ENCODE peak calls at places on chromosomes 12 and 14, in five cellular contexts. F is uterus, E is psoas muscle, V is foreskin fibroblast, X is GM12865. S is an unnamed sample.

GRCh38 chr12:25716842-25717241 is 163.8 kb upstream of the LMNTD1 start:
- DNase-seq in F (no peak), V (peak), X (no peak), E (no peak), S (no peak)

GRCh38 chr12:64404470-64405446 is 566 bp downstream of the XPOT start:
- DNase-seq in E (no peak), X (peak), V (peak), F (peak), S (peak)

GRCh38 chr14:22418631-22419030 is 170.4 kb downstream of the DAD1 start:
- DNase-seq in X (peak), E (no peak), V (no peak), F (no peak), S (no peak)

GRCh38 chr12:3727877-3728632 is 24.9 kb downstream of the CRACR2A start:
- DNase-seq in F (no peak), V (no peak), X (peak), E (no peak), S (no peak)

GRCh38 chr12:49972641-49973360 is at the start of gene AQP6:
- DNase-seq in E (no peak), X (no peak), F (no peak), V (no peak), S (no peak)

GRCh38 chr12:22828059-22828458 is 203.1 kb downstream of the ETNK1 start:
- DNase-seq in E (no peak), V (no peak), X (peak), F (no peak), S (no peak)

GRCh38 chr12:116534341-116535121 is 24.6 kb upstream of the MAP1LC3B2 start:
- DNase-seq in V (no peak), X (no peak), F (peak), E (no peak), S (no peak)

GRCh38 chr14:89276424-89276975 is 140.5 kb downstream of the FOXN3 start:
- DNase-seq in X (peak), V (no peak), E (no peak), F (no peak), S (no peak)

GRCh38 chr14:60196291-60196690 is 31.1 kb upstream of the DHRS7 start:
- DNase-seq in X (no peak), F (no peak), V (no peak), E (no peak), S (no peak)

GRCh38 chr14:66403183-66403582 is 83.0 kb upstream of the CCDC196 start:
- DNase-seq in X (peak), E (no peak), V (peak), F (no peak), S (peak)

GRCh38 chr12:71134405-71134804 is 23.4 kb downstream of the TSPAN8 start:
- DNase-seq in V (no peak), E (no peak), X (no peak), F (no peak), S (no peak)

GRCh38 chr12:47741340-47741703 is 16.0 kb upstream of the ENDOU start:
- DNase-seq in F (peak), X (peak), E (peak), V (no peak), S (no peak)

GRCh38 chr12:103800252-103800771 is 40.7 kb downstream of the NT5DC3 start:
- DNase-seq in V (peak), E (peak), X (no peak), F (peak), S (peak)

GRCh38 chr12:3231399-3231876 is 154.3 kb downstream of the TSPAN9 start:
- DNase-seq in E (peak), X (no peak), V (no peak), F (no peak), S (no peak)

GRCh38 chr12:1661553-1662335 is 29.1 kb upstream of the ADIPOR2 start:
- DNase-seq in X (peak), E (peak), V (peak), F (peak), S (peak)

GRCh38 chr12:9240776-9241175 is 32.6 kb upstream of the PZP start:
- DNase-seq in F (no peak), E (no peak), X (no peak), V (no peak), S (no peak)

GRCh38 chr14:102909911-102910310 is 12.6 kb upstream of the AMN start:
- DNase-seq in V (no peak), F (no peak), E (no peak), X (no peak), S (no peak)

GRCh38 chr12:115185529-115185928 is 501.6 kb upstream of the TBX3 start:
- DNase-seq in X (no peak), F (no peak), V (peak), E (no peak), S (no peak)

GRCh38 chr12:93198086-93198485 is 179.6 kb upstream of the NUDT4 start:
- DNase-seq in E (peak), X (no peak), V (peak), F (peak), S (peak)

GRCh38 chr14:63692309-63693020 is 35.4 kb downstream of the SGPP1 start:
- DNase-seq in V (no peak), X (no peak), E (no peak), F (no peak), S (no peak)

GRCh38 chr14:99320621-99321235 is 48.7 kb upstream of the BCL11B start:
- DNase-seq in X (no peak), E (no peak), F (no peak), V (no peak), S (no peak)

GRCh38 chr14:106286697-106287290 is 760.4 kb downstream of the TMEM121 start:
- DNase-seq in X (peak), V (no peak), E (no peak), F (no peak), S (no peak)

GRCh38 chr12:27732281-27732680 is 21.6 kb downstream of the MRPS35 start:
- DNase-seq in F (no peak), E (no peak), X (peak), V (no peak), S (no peak)

GRCh38 chr14:23055147-23055550 is 2.2 kb downstream of the CDH24 start:
- DNase-seq in F (no peak), E (no peak), V (no peak), X (no peak), S (no peak)

GRCh38 chr14:86802726-86803125 is 1190.3 kb downstream of the GALC start:
- DNase-seq in E (no peak), V (no peak), X (no peak), F (no peak), S (no peak)

GRCh38 chr12:128804762-128805161 is 19.0 kb downstream of the SLC15A4 start:
- DNase-seq in F (no peak), V (no peak), X (no peak), E (no peak), S (no peak)

GRCh38 chr14:57122129-57122528 is 146.6 kb downstream of the EXOC5 start:
- DNase-seq in F (no peak), E (no peak), V (no peak), X (no peak), S (no peak)

GRCh38 chr12:6097384-6097783 is 27.1 kb downstream of the VWF start:
- DNase-seq in X (no peak), F (no peak), E (no peak), V (peak), S (no peak)

GRCh38 chr12:47820631-47821345 is 1.1 kb upstream of the HDAC7 start:
- DNase-seq in X (no peak), V (peak), E (peak), F (peak), S (peak)

GRCh38 chr14:20278414-20278813 is 27.3 kb downstream of the TTC5 start:
- DNase-seq in X (no peak), V (no peak), F (no peak), E (no peak), S (no peak)

GRCh38 chr14:103103461-103104388 is 9.2 kb downstream of the EXOC3L4 start:
- DNase-seq in E (peak), X (peak), F (no peak), V (no peak), S (peak)

GRCh38 chr14:75800792-75801191 is 139.7 kb downstream of the TTLL5 start:
- DNase-seq in E (no peak), F (no peak), V (no peak), X (no peak), S (no peak)

GRCh38 chr14:86712176-86712575 is 1182.2 kb downstream of the FLRT2 start:
- DNase-seq in E (no peak), F (no peak), X (no peak), V (no peak), S (no peak)

GRCh38 chr12:28958553-28959195 is 190.4 kb upstream of the FAR2 start:
- DNase-seq in X (no peak), V (peak), F (no peak), E (no peak), S (no peak)

GRCh38 chr12:28961948-28962384 is 187.1 kb upstream of the FAR2 start:
- DNase-seq in X (no peak), E (no peak), V (no peak), F (no peak), S (no peak)

GRCh38 chr12:28966049-28966778 is 182.9 kb upstream of the FAR2 start:
- DNase-seq in E (no peak), V (no peak), X (no peak), F (peak), S (no peak)

GRCh38 chr12:28967426-28967825 is 181.7 kb upstream of the FAR2 start:
- DNase-seq in F (no peak), V (no peak), E (no peak), X (no peak), S (no peak)

GRCh38 chr12:28963554-28963953 is 185.5 kb upstream of the FAR2 start:
- DNase-seq in E (no peak), X (peak), F (no peak), V (peak), S (no peak)
- TF ChIP-seq CTCF in E (no peak), X (peak), F (peak), V (peak), S (peak)

DNA sequence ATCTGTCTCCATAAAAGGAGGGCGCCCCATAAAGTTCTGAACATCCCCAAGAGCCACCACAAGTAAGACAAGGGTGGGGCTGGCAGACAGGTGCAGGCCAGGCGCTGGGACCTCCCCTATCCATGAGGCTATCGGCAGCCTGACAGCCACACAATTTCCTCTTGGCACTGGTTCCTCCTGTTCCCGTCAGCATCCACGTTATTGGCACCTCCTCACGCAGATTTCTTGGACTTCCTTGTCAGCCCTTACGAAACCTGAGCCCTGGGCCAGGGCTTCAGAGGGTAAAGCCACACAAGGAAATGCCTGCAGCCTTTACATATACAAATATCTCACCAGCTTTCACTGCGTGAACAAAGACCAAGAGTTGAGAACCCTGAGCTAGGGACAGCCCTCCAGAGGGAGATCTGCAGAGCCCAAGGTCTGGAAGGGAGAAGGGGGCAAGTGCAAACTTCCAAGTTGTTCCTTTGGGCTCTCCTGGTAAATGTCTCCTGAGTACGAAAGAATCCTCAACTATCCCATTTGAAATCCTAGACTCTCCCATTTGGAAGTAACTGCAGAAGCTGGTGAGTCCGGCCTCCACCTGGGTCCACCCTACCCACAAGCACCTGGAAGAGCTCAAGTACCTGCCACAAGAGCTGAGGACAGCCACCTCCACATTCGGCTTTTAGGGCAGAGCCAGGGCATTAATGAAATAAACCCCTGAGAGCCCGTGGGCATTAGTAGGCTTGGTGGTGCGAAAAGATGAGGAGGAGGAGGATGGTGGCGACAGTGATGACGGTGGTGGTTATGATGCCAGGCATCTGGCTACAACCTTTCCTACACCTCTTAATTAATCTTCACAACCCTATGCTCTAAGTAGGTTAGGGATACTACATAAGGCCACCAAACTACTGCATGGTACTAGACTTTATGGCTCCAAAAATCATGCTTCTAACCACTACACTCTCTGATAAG is 5.5 kb upstream of the TC2N start:
- DNase-seq in F (peak), E (peak), X (peak), V (peak), S (peak)
- H3K4me3 ChIP-seq in F (no peak), E (no peak), X (no peak), V (no peak), S (no peak)

DNA sequence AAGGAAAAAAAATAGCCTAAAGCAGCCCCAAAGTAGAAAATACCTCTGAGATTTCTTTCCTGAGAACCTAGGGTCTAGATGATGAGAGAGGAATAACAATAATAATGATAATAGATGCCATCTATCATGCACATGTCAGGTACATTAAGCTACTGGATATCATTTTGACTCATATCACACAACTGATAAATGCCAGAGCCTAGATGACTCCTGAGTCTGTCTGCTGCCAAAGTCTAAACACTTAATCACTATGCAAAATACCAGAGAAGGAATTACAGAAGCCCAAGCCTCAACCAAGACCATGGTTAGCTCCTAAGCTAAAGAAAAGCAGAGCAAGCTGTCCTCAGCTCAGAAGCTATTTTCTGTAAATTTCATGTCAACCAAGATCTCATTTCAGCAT is 520.3 kb upstream of the TMPO start:
- DNase-seq in F (no peak), V (no peak), E (no peak), X (no peak), S (no peak)
- TF ChIP-seq CTCF in F (no peak), V (no peak), E (no peak), X (no peak), S (no peak)

DNA sequence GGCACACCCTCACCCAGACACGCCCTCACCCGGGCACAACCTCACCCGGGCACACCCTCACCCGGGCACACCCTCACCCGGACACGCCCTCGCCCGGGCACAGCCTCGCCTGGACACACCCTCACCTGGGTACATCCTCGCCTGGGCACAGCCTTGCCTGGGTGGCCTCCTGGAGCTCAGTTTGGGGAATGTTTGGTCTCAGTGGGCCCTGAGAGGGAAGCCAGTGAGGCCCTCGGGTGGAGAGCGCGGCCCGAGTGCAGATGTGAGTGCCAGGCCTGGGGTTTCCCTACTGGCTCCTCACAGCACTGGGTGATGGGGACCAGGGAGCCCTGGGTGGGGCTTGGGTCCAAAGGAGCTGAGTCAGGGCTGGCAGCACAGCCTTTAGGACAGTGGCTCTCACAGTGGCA is 23.8 kb downstream of the GALNT9 start:
- DNase-seq in V (no peak), X (no peak), E (peak), F (no peak), S (no peak)
- H3K4me3 ChIP-seq in V (no peak), X (no peak), E (no peak), F (no peak), S (no peak)

DNA sequence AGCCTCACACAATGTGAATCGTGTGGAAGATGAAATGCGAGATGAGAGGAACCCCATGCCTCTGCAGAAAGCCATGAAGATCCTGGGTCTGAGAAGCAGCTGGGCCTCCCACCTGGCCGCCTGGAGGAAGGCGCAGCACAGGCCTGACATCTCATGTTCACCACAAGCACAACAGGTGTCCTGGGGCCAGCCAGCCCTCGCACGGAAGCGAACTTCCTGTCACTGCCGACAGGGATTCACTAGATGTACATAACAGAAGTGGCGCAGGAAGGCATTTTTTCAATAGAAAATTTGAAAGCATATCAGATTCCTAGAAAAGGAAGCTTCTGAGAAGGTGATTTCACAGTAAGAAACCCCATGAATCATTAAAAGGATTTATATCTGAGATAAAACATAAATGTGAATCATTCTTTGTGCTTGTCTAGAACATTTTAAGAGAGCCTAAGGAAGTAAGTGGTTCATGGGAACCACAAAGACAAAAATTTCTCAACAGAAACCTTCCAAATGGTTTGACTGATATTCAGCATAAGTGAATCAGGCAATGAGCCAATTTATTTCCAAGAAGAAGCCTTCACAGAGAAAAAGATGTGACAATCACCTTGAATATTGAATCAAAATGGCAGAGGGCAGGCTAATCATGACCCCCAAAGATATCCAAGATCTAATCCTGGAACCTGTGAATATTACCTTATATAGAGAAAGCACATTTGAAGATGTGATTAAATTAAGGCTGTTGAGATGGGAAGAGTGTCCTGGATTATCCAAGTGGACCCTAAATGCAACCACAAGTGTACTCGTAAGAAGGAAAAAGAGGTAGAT is 311.9 kb downstream of the DUSP6 start:
- DNase-seq in V (no peak), X (peak), E (peak), F (no peak), S (no peak)
- TF ChIP-seq CTCF in V (no peak), X (no peak), E (no peak), F (no peak), S (no peak)

DNA sequence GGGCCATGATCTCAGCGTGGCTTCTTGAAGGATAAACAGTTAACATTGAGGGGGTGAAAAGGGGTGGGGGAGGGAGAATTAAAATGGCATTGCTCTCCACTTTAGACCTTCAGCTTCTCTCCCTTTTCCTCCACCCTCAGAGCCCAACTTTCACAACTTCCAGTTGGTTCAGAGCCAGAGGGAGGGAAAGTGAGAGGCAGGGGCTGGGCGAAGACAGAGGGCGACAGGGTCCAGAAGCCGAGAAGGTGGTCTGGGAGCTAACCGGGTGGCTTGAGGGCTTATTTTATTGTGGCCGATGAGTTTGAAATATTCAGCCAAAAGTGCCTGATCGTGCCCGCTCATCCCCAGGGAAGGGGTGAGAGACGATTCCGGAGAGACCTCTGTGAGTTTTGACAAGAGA is 4.1 kb downstream of the BMP4 start:
- DNase-seq in E (peak), F (no peak), X (no peak), V (no peak), S (no peak)
- H3K4me3 ChIP-seq in E (peak), F (peak), X (peak), V (peak), S (no peak)

GRCh38 chr12:51970904-51971646 is 19.6 kb downstream of the ACVR1B start:
- DNase-seq in X (peak), E (no peak), F (no peak), V (no peak), S (no peak)
- TF ChIP-seq CTCF in X (peak), E (peak), F (peak), V (peak), S (peak)

S was measured in PC-9.